ENCODE peak calls at places on chromosomes 2 and 18, in seven cellular contexts. P is astrocyte, R is right atrium auricular region, O is caudate nucleus, I is hepatocyte, F is lung, Q is sigmoid colon. B is an unnamed sample.
A peak's percentile ranks its signal among the peaks of the same experiment; 100 is the strongest.

GRCh38 chr2:84713441-84713840 is 167.4 kb downstream of the TRABD2A start:
- DNase-seq in P (no peak), R (no peak), O (no peak), I (no peak), F (no peak), Q (no peak), B (no peak)

GRCh38 chr2:120388222-120389035 is 42.5 kb downstream of the INHBB start:
- DNase-seq in P (no peak), R (no peak), O (no peak), I (no peak), F (no peak), Q (peak; percentile 5), B (no peak)

GRCh38 chr2:136363470-136363869 is 245.5 kb upstream of the CXCR4 start:
- DNase-seq in P (no peak), R (no peak), O (no peak), I (no peak), F (no peak), Q (no peak), B (no peak)

GRCh38 chr2:62293490-62294212 is 97.7 kb downstream of the B3GNT2 start:
- DNase-seq in P (peak; percentile 29), R (peak; percentile 66), O (no peak), I (peak; percentile 61), F (peak; percentile 80), Q (peak; percentile 82), B (no peak)

GRCh38 chr2:215356948-215357461 is 45.1 kb downstream of the ATIC start:
- DNase-seq in P (no peak), R (no peak), O (no peak), I (no peak), F (no peak), Q (no peak), B (no peak)

GRCh38 chr2:47738331-47738730 is 44.6 kb upstream of the MSH6 start:
- DNase-seq in P (no peak), R (no peak), O (no peak), I (no peak), F (no peak), Q (no peak), B (no peak)

GRCh38 chr2:174012347-174013309 is 47.5 kb upstream of the SP3 start:
- DNase-seq in P (no peak), R (peak; percentile 83), O (no peak), I (peak; percentile 57), F (peak; percentile 75), Q (peak; percentile 92), B (no peak)

GRCh38 chr18:29712785-29713184 is 1329.8 kb downstream of the DSC3 start:
- DNase-seq in P (peak; percentile 41), R (no peak), O (no peak), I (no peak), F (no peak), Q (no peak), B (no peak)

GRCh38 chr2:42558827-42559226 is 9.6 kb upstream of the MTA3 start:
- DNase-seq in P (no peak), R (no peak), O (no peak), I (peak; percentile 37), F (no peak), Q (no peak), B (no peak)

GRCh38 chr2:178297091-178297411 is 102.7 kb downstream of the OSBPL6 start:
- DNase-seq in P (no peak), R (no peak), O (no peak), I (no peak), F (no peak), Q (no peak), B (no peak)

GRCh38 chr2:30912056-30912455 is 104.8 kb upstream of the CAPN13 start:
- DNase-seq in P (no peak), R (no peak), O (no peak), I (no peak), F (no peak), Q (no peak), B (no peak)

GRCh38 chr2:120314656-120315366 is 31.1 kb upstream of the INHBB start:
- DNase-seq in P (no peak), R (no peak), O (no peak), I (no peak), F (no peak), Q (no peak), B (no peak)

GRCh38 chr2:159069229-159069628 is 100.8 kb downstream of the TANC1 start:
- DNase-seq in P (no peak), R (no peak), O (no peak), I (no peak), F (no peak), Q (no peak), B (no peak)

GRCh38 chr2:240458900-240459391 is 23.5 kb downstream of the GPC1 start:
- DNase-seq in P (no peak), R (no peak), O (no peak), I (no peak), F (no peak), Q (peak; percentile 57), B (no peak)

GRCh38 chr2:60219536-60219935 is 333.9 kb downstream of the BCL11A start:
- DNase-seq in P (no peak), R (no peak), O (no peak), I (no peak), F (no peak), Q (no peak), B (no peak)

GRCh38 chr2:47606172-47606571 is 176.8 kb upstream of the MSH6 start:
- DNase-seq in P (no peak), R (no peak), O (no peak), I (no peak), F (no peak), Q (no peak), B (no peak)

GRCh38 chr2:124542932-124543640 is 518.0 kb downstream of the CNTNAP5 start:
- DNase-seq in P (no peak), R (no peak), O (no peak), I (peak; percentile 31), F (no peak), Q (no peak), B (no peak)

GRCh38 chr2:120937736-120938131 is 202.1 kb downstream of the GLI2 start:
- DNase-seq in P (peak; percentile 79), R (no peak), O (no peak), I (peak; percentile 48), F (no peak), Q (no peak), B (peak; percentile 45)

GRCh38 chr2:133194068-133194655 is 374.1 kb downstream of the NCKAP5 start:
- DNase-seq in P (no peak), R (no peak), O (no peak), I (no peak), F (no peak), Q (no peak), B (no peak)

GRCh38 chr2:240926516-240927389 is 20.6 kb downstream of the CROCC2 start:
- DNase-seq in P (no peak), R (peak; percentile 69), O (no peak), I (no peak), F (no peak), Q (peak; percentile 65), B (no peak)

DNA sequence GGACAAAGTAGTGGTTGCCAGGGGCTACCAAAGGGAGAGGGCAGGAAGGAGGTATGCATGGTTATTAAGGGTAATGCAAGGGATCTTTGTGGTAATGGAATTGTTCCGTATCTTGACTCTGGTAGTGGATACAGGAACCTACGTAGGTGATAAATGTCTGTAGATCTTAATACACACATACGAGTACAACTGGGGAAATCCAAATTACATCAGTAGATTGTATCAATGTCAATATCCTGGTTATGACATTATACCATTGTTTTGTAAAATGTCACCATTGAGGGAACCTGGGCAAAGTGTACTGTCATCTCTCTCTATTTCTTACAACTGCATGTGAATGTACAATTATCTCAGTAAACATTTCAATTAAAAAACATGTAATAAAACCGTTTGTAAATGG is 56.2 kb downstream of the ALPK2 start:
- DNase-seq in P (no peak), R (no peak), O (no peak), I (no peak), F (no peak), Q (no peak), B (no peak)
- H3K27ac ChIP-seq in P (peak overlapping the region; percentile 61), R (no peak overlapping the region), O (no peak overlapping the region), I (no peak overlapping the region), F (peak overlapping the region; percentile 71), Q (peak overlapping the region; percentile 74), B (peak overlapping the region; percentile 82)

GRCh38 chr2:95278637-95279225 is 4.5 kb downstream of the PROM2 start:
- DNase-seq in P (no peak), R (no peak), O (no peak), I (no peak), F (no peak), Q (peak; percentile 57), B (no peak)
- H3K27ac ChIP-seq in P (no peak overlapping the region), R (no peak overlapping the region), O (no peak overlapping the region), I (no peak overlapping the region), F (no peak overlapping the region), Q (no peak overlapping the region), B (no peak overlapping the region)

DNA sequence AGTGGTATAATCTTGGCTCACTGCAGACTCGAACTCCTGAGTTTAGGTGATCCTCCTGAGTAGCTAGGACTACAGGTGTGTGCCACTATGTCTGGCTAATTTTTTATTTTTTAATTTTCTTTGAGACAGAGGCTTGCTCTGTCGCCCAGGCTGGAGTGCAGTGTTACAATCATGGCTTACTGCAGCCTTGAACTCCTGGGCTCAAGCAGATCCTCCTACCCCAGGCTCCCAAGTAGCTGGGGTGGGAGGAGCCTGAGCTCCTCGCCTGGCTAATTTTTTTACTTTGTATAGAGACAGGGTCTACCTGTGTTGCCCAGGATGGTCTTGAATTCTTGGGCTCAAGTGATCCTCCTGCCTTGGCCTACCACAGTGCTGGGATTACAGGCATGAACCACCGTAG is 62.5 kb downstream of the BABAM2 start:
- DNase-seq in P (no peak), R (no peak), O (no peak), I (no peak), F (no peak), Q (no peak), B (no peak)
- H3K27ac ChIP-seq in P (no peak overlapping the region), R (no peak overlapping the region), O (no peak overlapping the region), I (no peak overlapping the region), F (no peak overlapping the region), Q (no peak overlapping the region), B (no peak overlapping the region)

GRCh38 chr2:8553643-8554042 is 128.2 kb upstream of the ID2 start:
- DNase-seq in P (no peak), R (no peak), O (no peak), I (no peak), F (no peak), Q (no peak), B (no peak)
- H3K27ac ChIP-seq in P (no peak overlapping the region), R (no peak overlapping the region), O (no peak overlapping the region), I (no peak overlapping the region), F (no peak overlapping the region), Q (no peak overlapping the region), B (no peak overlapping the region)